ENCODE peak calls at places on chromosomes 1 and 21, in eight cellular contexts. X, W, M, G, B, P, Z and Y are unnamed samples.
A peak's percentile ranks its signal among the peaks of the same experiment; 100 is the strongest.

GRCh38 chr1:28737245-28738137 is 751 bp downstream of the YTHDF2 start:
- DNase-seq in X (peak; percentile 86), W (no peak), M (peak; percentile 36), G (no peak), B (no peak), P (no peak), Z (peak; percentile 58), Y (peak; percentile 41)

GRCh38 chr1:238830036-238830611 is 556.2 kb upstream of the CHRM3 start:
- DNase-seq in X (no peak), W (no peak), M (no peak), G (no peak), B (no peak), P (no peak), Z (no peak), Y (no peak)

GRCh38 chr21:44855572-44855971 is 17.9 kb downstream of the PTTG1IP start:
- DNase-seq in X (no peak), W (no peak), M (no peak), G (no peak), B (no peak), P (no peak), Z (no peak), Y (no peak)

GRCh38 chr1:29969576-29969975 is 733.3 kb downstream of the PTPRU start:
- DNase-seq in X (no peak), W (no peak), M (no peak), G (peak; percentile 18), B (no peak), P (no peak), Z (no peak), Y (no peak)

GRCh38 chr21:33844104-33844889 is 71.3 kb downstream of the ATP5PO start:
- DNase-seq in X (no peak), W (no peak), M (no peak), G (no peak), B (no peak), P (peak; percentile 29), Z (no peak), Y (no peak)

GRCh38 chr1:210291786-210292275 is 36.9 kb upstream of the HHAT start:
- DNase-seq in X (no peak), W (no peak), M (no peak), G (no peak), B (no peak), P (no peak), Z (no peak), Y (no peak)

GRCh38 chr21:16838330-16838729 is 674.5 kb upstream of the CXADR start:
- DNase-seq in X (no peak), W (no peak), M (no peak), G (no peak), B (no peak), P (peak; percentile 1), Z (no peak), Y (no peak)

GRCh38 chr1:230936475-230936874 is 42.2 kb downstream of the TTC13 start:
- DNase-seq in X (no peak), W (no peak), M (no peak), G (no peak), B (no peak), P (no peak), Z (no peak), Y (no peak)

GRCh38 chr21:36403713-36404112 is 18.5 kb downstream of the CHAF1B start:
- DNase-seq in X (no peak), W (no peak), M (no peak), G (no peak), B (peak; percentile 38), P (no peak), Z (no peak), Y (no peak)